ENCODE peak calls at places on chromosomes 2 and 18, in five cellular contexts. E, I, L, O and K are unnamed samples.

GRCh38 chr2:181371782-181372292 is 85.3 kb upstream of the ITGA4 start:
- DNase-seq in E (no peak), I (peak; percentile 84), L (no peak), O (no peak), K (peak; percentile 28)

GRCh38 chr2:206693399-206694137 is 24.6 kb downstream of the DYTN start:
- DNase-seq in E (no peak), I (peak; percentile 25), L (peak; percentile 75), O (peak; percentile 1), K (peak; percentile 75)

GRCh38 chr2:209526541-209526940 is 102.7 kb downstream of the MAP2 start:
- DNase-seq in E (no peak), I (no peak), L (no peak), O (no peak), K (peak; percentile 36)

GRCh38 chr2:60567919-60568874 is 14.7 kb upstream of the BCL11A start:
- DNase-seq in E (no peak), I (no peak), L (no peak), O (no peak), K (no peak)

GRCh38 chr2:233059797-233060499 is at the start of gene INPP5D:
- DNase-seq in E (peak; percentile 54), I (no peak), L (no peak), O (peak; percentile 52), K (no peak)

GRCh38 chr2:233247744-233248143 is 3.7 kb upstream of the ATG16L1 start:
- DNase-seq in E (no peak), I (peak; percentile 22), L (peak; percentile 97), O (peak; percentile 28), K (peak; percentile 46)

GRCh38 chr18:63848159-63848558 is 39.3 kb upstream of the SERPINB2 start:
- DNase-seq in E (no peak), I (peak; percentile 36), L (peak; percentile 66), O (no peak), K (peak; percentile 70)

GRCh38 chr18:26488417-26489009 is 59.8 kb downstream of the KCTD1 start:
- DNase-seq in E (no peak), I (no peak), L (no peak), O (no peak), K (peak; percentile 43)

GRCh38 chr2:62467475-62468321 is 38.3 kb downstream of the TMEM17 start:
- DNase-seq in E (no peak), I (no peak), L (no peak), O (no peak), K (peak; percentile 24)

GRCh38 chr2:208673631-208674030 is 267.0 kb downstream of the PTH2R start:
- DNase-seq in E (no peak), I (no peak), L (no peak), O (no peak), K (no peak)

GRCh38 chr2:76978064-76978463 is 544.1 kb downstream of the LRRTM4 start:
- DNase-seq in E (no peak), I (no peak), L (no peak), O (no peak), K (peak; percentile 29)

GRCh38 chr2:46430413-46430812 is 49.0 kb upstream of the TMEM247 start:
- DNase-seq in E (no peak), I (no peak), L (no peak), O (no peak), K (no peak)

GRCh38 chr2:176178271-176178806 is 10.1 kb upstream of the HOXD1 start:
- DNase-seq in E (no peak), I (peak; percentile 89), L (no peak), O (no peak), K (no peak)

GRCh38 chr2:62806231-62806630 is 100.7 kb downstream of the EHBP1 start:
- DNase-seq in E (no peak), I (no peak), L (no peak), O (no peak), K (no peak)

GRCh38 chr18:46408334-46408987 is 248.6 kb downstream of the LOXHD1 start:
- DNase-seq in E (no peak), I (peak; percentile 11), L (no peak), O (no peak), K (no peak)

GRCh38 chr2:23397483-23397882 is 12.5 kb downstream of the KLHL29 start:
- DNase-seq in E (no peak), I (no peak), L (no peak), O (no peak), K (no peak)

GRCh38 chr2:136025057-136025973 is 39.9 kb upstream of the DARS1 start:
- DNase-seq in E (peak; percentile 77), I (peak; percentile 78), L (peak; percentile 27), O (no peak), K (peak; percentile 86)

GRCh38 chr2:86552889-86553288 is 10.4 kb downstream of the CHMP3 start:
- DNase-seq in E (no peak), I (no peak), L (no peak), O (peak; percentile 6), K (no peak)

GRCh38 chr2:185215497-185215896 is 523.1 kb upstream of the FSIP2 start:
- DNase-seq in E (no peak), I (no peak), L (no peak), O (no peak), K (no peak)

GRCh38 chr2:162242586-162243304 is 500 bp downstream of the FAP start:
- DNase-seq in E (no peak), I (peak; percentile 76), L (no peak), O (no peak), K (peak; percentile 81)

GRCh38 chr2:202135111-202135874 is 62.2 kb downstream of the KIAA2012 start:
- DNase-seq in E (peak; percentile 72), I (peak; percentile 100), L (no peak), O (no peak), K (peak; percentile 100)

GRCh38 chr2:54107903-54108615 is 7.4 kb upstream of the ACYP2 start:
- DNase-seq in E (no peak), I (no peak), L (no peak), O (no peak), K (no peak)

GRCh38 chr2:69582582-69583176 is 60.9 kb downstream of the AAK1 start:
- DNase-seq in E (peak; percentile 40), I (peak; percentile 49), L (no peak), O (no peak), K (peak; percentile 51)

GRCh38 chr18:7617738-7618422 is 50.8 kb downstream of the PTPRM start:
- DNase-seq in E (peak; percentile 78), I (peak; percentile 97), L (no peak), O (no peak), K (peak; percentile 58)

GRCh38 chr2:130390460-130391057 is 34.7 kb downstream of the PTPN18 start:
- DNase-seq in E (peak; percentile 60), I (no peak), L (no peak), O (no peak), K (no peak)

GRCh38 chr2:54212456-54212855 is 43.6 kb downstream of the TSPYL6 start:
- DNase-seq in E (no peak), I (peak; percentile 99), L (no peak), O (no peak), K (peak; percentile 99)

GRCh38 chr2:217215877-217216276 is 356.0 kb upstream of the TNP1 start:
- DNase-seq in E (no peak), I (no peak), L (no peak), O (no peak), K (peak; percentile 22)

GRCh38 chr2:238601433-238602222 is 174.9 kb downstream of the ASB1 start:
- DNase-seq in E (no peak), I (peak; percentile 72), L (no peak), O (no peak), K (peak; percentile 86)

GRCh38 chr18:57789105-57789504 is 14.0 kb downstream of the ATP8B1 start:
- DNase-seq in E (no peak), I (peak; percentile 68), L (peak; percentile 75), O (no peak), K (peak; percentile 75)

GRCh38 chr2:106097370-106098000 is 96.6 kb downstream of the UXS1 start:
- DNase-seq in E (no peak), I (no peak), L (no peak), O (no peak), K (no peak)

GRCh38 chr18:26210147-26210546 is 16.1 kb upstream of the TAF4B start:
- DNase-seq in E (no peak), I (no peak), L (no peak), O (no peak), K (no peak)

DNA sequence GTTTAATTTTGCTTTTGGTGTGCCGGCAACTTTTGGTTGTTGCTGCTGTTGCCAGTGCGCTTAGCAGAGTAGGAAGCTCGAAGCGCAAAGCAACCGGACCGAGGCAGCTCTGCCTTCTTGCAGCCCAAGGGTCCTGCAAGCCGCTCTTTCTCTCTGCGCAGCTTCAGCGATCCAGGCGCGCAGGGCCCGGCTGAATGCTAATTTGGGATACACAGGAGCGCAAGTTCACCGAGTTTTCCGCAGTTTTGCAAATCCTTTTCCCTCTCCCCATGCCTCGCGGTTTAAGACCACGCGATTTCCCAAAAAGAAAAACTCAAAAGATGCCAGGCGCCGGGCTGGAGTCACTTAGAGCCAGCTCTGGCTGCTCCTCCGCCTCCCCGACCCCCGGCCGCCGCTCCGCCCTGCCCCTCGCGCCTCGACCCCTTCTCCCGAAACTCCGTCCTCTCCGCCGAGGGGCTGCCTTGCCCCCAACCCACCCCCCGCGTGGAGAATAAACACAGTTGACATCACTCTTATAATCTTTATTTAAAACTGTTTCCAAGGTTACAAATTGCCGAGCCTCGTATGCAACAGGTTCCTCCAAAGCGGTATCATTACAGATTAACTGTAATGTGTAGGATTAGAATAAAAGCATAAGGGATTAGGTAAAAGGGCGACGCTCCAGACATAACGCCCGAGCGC is 13.4 kb upstream of the SIX3 start:
- DNase-seq in E (no peak), I (no peak), L (no peak), O (no peak), K (no peak)
- H3K27me3 ChIP-seq in E (peaks cover 90% of the 10 kb centered on the region), I (peaks cover 94% of the 10 kb centered on the region), L (peaks cover 13% of the 10 kb centered on the region), O (peaks cover 80% of the 10 kb centered on the region), K (peaks cover 80% of the 10 kb centered on the region)

DNA sequence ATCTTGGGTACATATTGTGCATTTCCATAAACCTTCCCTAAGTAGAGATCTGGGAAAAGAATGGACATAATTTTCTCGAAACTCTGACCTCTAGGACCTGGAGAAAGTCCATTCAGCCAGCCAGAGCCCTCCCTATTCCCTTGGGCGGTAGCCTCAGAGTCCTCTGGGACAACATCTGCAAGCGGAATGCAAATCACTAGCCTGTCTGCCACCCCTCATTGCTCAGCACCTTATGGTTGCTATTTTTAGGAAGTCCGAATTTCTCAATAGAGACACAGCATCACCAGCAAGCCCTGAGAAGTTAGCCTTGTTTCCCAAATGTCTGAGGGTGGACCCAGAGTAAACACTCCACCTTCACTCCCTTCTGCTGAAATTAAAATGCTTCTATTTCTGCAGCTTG is 17.6 kb upstream of the CD28 start:
- DNase-seq in E (no peak), I (peak; percentile 86), L (no peak), O (no peak), K (peak; percentile 87)
- TF ChIP-seq CTCF in E (no peak), I (no peak), L (no peak), O (no peak), K (no peak)

GRCh38 chr2:231397928-231398294 is 2.4 kb downstream of the B3GNT7 start:
- DNase-seq in E (no peak), I (no peak), L (no peak), O (no peak), K (no peak)
- H3K27me3 ChIP-seq in E (peaks cover 19% of the 10 kb centered on the region), I (peaks cover 11% of the 10 kb centered on the region), L (no peaks in the 10 kb centered on the region), O (peaks cover 26% of the 10 kb centered on the region), K (peaks cover 27% of the 10 kb centered on the region)

GRCh38 chr2:84856785-84857184 is 24.1 kb downstream of the TRABD2A start:
- DNase-seq in E (no peak), I (no peak), L (no peak), O (no peak), K (no peak)

GRCh38 chr2:84854835-84855234 is 26.0 kb downstream of the TRABD2A start:
- DNase-seq in E (no peak), I (no peak), L (no peak), O (no peak), K (no peak)

GRCh38 chr2:84857566-84857965 is 23.3 kb downstream of the TRABD2A start:
- DNase-seq in E (no peak), I (no peak), L (no peak), O (no peak), K (no peak)

GRCh38 chr2:84855730-84856129 is 25.2 kb downstream of the TRABD2A start:
- DNase-seq in E (no peak), I (no peak), L (no peak), O (no peak), K (no peak)

GRCh38 chr2:84858123-84858522 is 22.8 kb downstream of the TRABD2A start:
- DNase-seq in E (no peak), I (no peak), L (no peak), O (no peak), K (no peak)
- TF ChIP-seq CTCF in E (no peak), I (no peak), L (peak; percentile 25), O (peak; percentile 26), K (peak; percentile 19)